ENCODE peak calls at places on chromosomes 16 and 17, in ten cellular contexts. One of them, this sample, is unnamed.

GRCh38 chr17:41340934-41341861 is 9.4 kb downstream of the KRT33A start:
- DNase-seq in kidney: no peak
- DNase-seq in mucosa of descending colon: no peak
- DNase-seq in fibroblast of pulmonary artery: no peak
- DNase-seq in AG04450: no peak
- DNase-seq in osteoblast: peak
- DNase-seq in thoracic aorta: no peak
- DNase-seq in psoas muscle: no peak
- DNase-seq in heart right ventricle: no peak
- DNase-seq in prostate gland: no peak
- DNase-seq in this sample: no peak

GRCh38 chr17:81523139-81524062 is 4.8 kb upstream of the FSCN2 start:
- DNase-seq in osteoblast: peak
- DNase-seq in AG04450: no peak
- DNase-seq in psoas muscle: peak
- DNase-seq in mucosa of descending colon: no peak
- DNase-seq in fibroblast of pulmonary artery: peak
- DNase-seq in kidney: peak
- DNase-seq in heart right ventricle: no peak
- DNase-seq in prostate gland: no peak
- DNase-seq in thoracic aorta: no peak
- DNase-seq in this sample: no peak

GRCh38 chr16:51050379-51050710 is 100.7 kb downstream of the SALL1 start:
- DNase-seq in AG04450: no peak
- DNase-seq in fibroblast of pulmonary artery: no peak
- DNase-seq in kidney: no peak
- DNase-seq in psoas muscle: no peak
- DNase-seq in heart right ventricle: no peak
- DNase-seq in mucosa of descending colon: no peak
- DNase-seq in prostate gland: no peak
- DNase-seq in osteoblast: no peak
- DNase-seq in thoracic aorta: no peak
- DNase-seq in this sample: no peak

GRCh38 chr16:86707171-86707570 is 128.8 kb downstream of the FOXL1 start:
- DNase-seq in AG04450: no peak
- DNase-seq in heart right ventricle: no peak
- DNase-seq in mucosa of descending colon: no peak
- DNase-seq in prostate gland: no peak
- DNase-seq in thoracic aorta: no peak
- DNase-seq in fibroblast of pulmonary artery: peak
- DNase-seq in kidney: no peak
- DNase-seq in osteoblast: no peak
- DNase-seq in psoas muscle: no peak
- DNase-seq in this sample: no peak

GRCh38 chr17:36768355-36768754 is 167.0 kb downstream of the MRM1 start:
- DNase-seq in AG04450: no peak
- DNase-seq in osteoblast: no peak
- DNase-seq in thoracic aorta: no peak
- DNase-seq in heart right ventricle: no peak
- DNase-seq in prostate gland: no peak
- DNase-seq in kidney: no peak
- DNase-seq in mucosa of descending colon: no peak
- DNase-seq in psoas muscle: no peak
- DNase-seq in fibroblast of pulmonary artery: no peak
- DNase-seq in this sample: no peak

GRCh38 chr16:29815032-29815721 is 775 bp upstream of the PAGR1 start:
- DNase-seq in prostate gland: no peak
- DNase-seq in fibroblast of pulmonary artery: no peak
- DNase-seq in thoracic aorta: no peak
- DNase-seq in mucosa of descending colon: peak
- DNase-seq in osteoblast: peak
- DNase-seq in AG04450: no peak
- DNase-seq in kidney: peak
- DNase-seq in heart right ventricle: peak
- DNase-seq in psoas muscle: peak
- DNase-seq in this sample: no peak

GRCh38 chr17:15408803-15409202 is 58.6 kb downstream of the CDRT4 start:
- DNase-seq in osteoblast: no peak
- DNase-seq in prostate gland: no peak
- DNase-seq in heart right ventricle: no peak
- DNase-seq in fibroblast of pulmonary artery: no peak
- DNase-seq in AG04450: no peak
- DNase-seq in thoracic aorta: no peak
- DNase-seq in kidney: no peak
- DNase-seq in mucosa of descending colon: no peak
- DNase-seq in psoas muscle: no peak
- DNase-seq in this sample: no peak

GRCh38 chr17:39774043-39774442 is 36.3 kb downstream of the GRB7 start:
- DNase-seq in thoracic aorta: no peak
- DNase-seq in prostate gland: no peak
- DNase-seq in osteoblast: no peak
- DNase-seq in fibroblast of pulmonary artery: no peak
- DNase-seq in heart right ventricle: no peak
- DNase-seq in psoas muscle: no peak
- DNase-seq in AG04450: no peak
- DNase-seq in kidney: no peak
- DNase-seq in mucosa of descending colon: no peak
- DNase-seq in this sample: no peak

GRCh38 chr16:1537138-1537577 is 3.7 kb downstream of the TMEM204 start:
- DNase-seq in thoracic aorta: no peak
- DNase-seq in fibroblast of pulmonary artery: no peak
- DNase-seq in prostate gland: no peak
- DNase-seq in AG04450: no peak
- DNase-seq in kidney: peak
- DNase-seq in osteoblast: peak
- DNase-seq in mucosa of descending colon: no peak
- DNase-seq in psoas muscle: no peak
- DNase-seq in heart right ventricle: no peak
- DNase-seq in this sample: no peak

GRCh38 chr17:64036198-64036922 is 15.9 kb upstream of the ICAM2 start:
- DNase-seq in heart right ventricle: no peak
- DNase-seq in fibroblast of pulmonary artery: no peak
- DNase-seq in thoracic aorta: no peak
- DNase-seq in osteoblast: no peak
- DNase-seq in mucosa of descending colon: no peak
- DNase-seq in AG04450: no peak
- DNase-seq in prostate gland: no peak
- DNase-seq in psoas muscle: no peak
- DNase-seq in kidney: no peak
- DNase-seq in this sample: no peak
- TF ChIP-seq CTCF in heart right ventricle: no peak
- TF ChIP-seq CTCF in fibroblast of pulmonary artery: no peak
- TF ChIP-seq CTCF in thoracic aorta: no peak
- TF ChIP-seq CTCF in osteoblast: peak
- TF ChIP-seq CTCF in mucosa of descending colon: no peak
- TF ChIP-seq CTCF in AG04450: no peak
- TF ChIP-seq CTCF in prostate gland: no peak
- TF ChIP-seq CTCF in psoas muscle: no peak
- TF ChIP-seq CTCF in kidney: no peak
- TF ChIP-seq CTCF in this sample: peak

GRCh38 chr17:50605434-50605833 is 29.2 kb upstream of the ABCC3 start:
- DNase-seq in prostate gland: no peak
- DNase-seq in osteoblast: no peak
- DNase-seq in AG04450: no peak
- DNase-seq in thoracic aorta: no peak
- DNase-seq in fibroblast of pulmonary artery: peak
- DNase-seq in kidney: no peak
- DNase-seq in psoas muscle: no peak
- DNase-seq in mucosa of descending colon: no peak
- DNase-seq in heart right ventricle: no peak
- DNase-seq in this sample: no peak

GRCh38 chr17:50603340-50603739 is 31.3 kb upstream of the ABCC3 start:
- DNase-seq in osteoblast: no peak
- DNase-seq in prostate gland: no peak
- DNase-seq in fibroblast of pulmonary artery: no peak
- DNase-seq in heart right ventricle: no peak
- DNase-seq in psoas muscle: no peak
- DNase-seq in AG04450: no peak
- DNase-seq in kidney: no peak
- DNase-seq in mucosa of descending colon: no peak
- DNase-seq in thoracic aorta: no peak
- DNase-seq in this sample: no peak

GRCh38 chr17:50602514-50603235 is 32.0 kb upstream of the ABCC3 start:
- DNase-seq in psoas muscle: no peak
- DNase-seq in osteoblast: no peak
- DNase-seq in mucosa of descending colon: no peak
- DNase-seq in kidney: no peak
- DNase-seq in heart right ventricle: no peak
- DNase-seq in AG04450: no peak
- DNase-seq in prostate gland: no peak
- DNase-seq in fibroblast of pulmonary artery: no peak
- DNase-seq in thoracic aorta: no peak
- DNase-seq in this sample: no peak

GRCh38 chr17:50601789-50602375 is 32.8 kb upstream of the ABCC3 start:
- DNase-seq in fibroblast of pulmonary artery: no peak
- DNase-seq in prostate gland: no peak
- DNase-seq in heart right ventricle: no peak
- DNase-seq in mucosa of descending colon: no peak
- DNase-seq in thoracic aorta: no peak
- DNase-seq in osteoblast: no peak
- DNase-seq in AG04450: no peak
- DNase-seq in kidney: no peak
- DNase-seq in psoas muscle: no peak
- DNase-seq in this sample: no peak

GRCh38 chr17:50604470-50604869 is 30.2 kb upstream of the ABCC3 start:
- DNase-seq in fibroblast of pulmonary artery: peak
- DNase-seq in thoracic aorta: no peak
- DNase-seq in osteoblast: peak
- DNase-seq in psoas muscle: peak
- DNase-seq in AG04450: no peak
- DNase-seq in heart right ventricle: peak
- DNase-seq in kidney: peak
- DNase-seq in mucosa of descending colon: peak
- DNase-seq in prostate gland: peak
- DNase-seq in this sample: peak
- H3K4me3 ChIP-seq in fibroblast of pulmonary artery: no peak
- H3K4me3 ChIP-seq in thoracic aorta: peak
- H3K4me3 ChIP-seq in osteoblast: no peak
- H3K4me3 ChIP-seq in psoas muscle: no peak
- H3K4me3 ChIP-seq in AG04450: no peak
- H3K4me3 ChIP-seq in heart right ventricle: peak
- H3K4me3 ChIP-seq in kidney: no peak
- H3K4me3 ChIP-seq in mucosa of descending colon: no peak
- H3K4me3 ChIP-seq in prostate gland: no peak
- H3K4me3 ChIP-seq in this sample: no peak

GRCh38 chr16:52709286-52709685 is 162.3 kb upstream of the TOX3 start:
- DNase-seq in osteoblast: no peak
- DNase-seq in mucosa of descending colon: no peak
- DNase-seq in thoracic aorta: no peak
- DNase-seq in AG04450: no peak
- DNase-seq in prostate gland: no peak
- DNase-seq in heart right ventricle: no peak
- DNase-seq in fibroblast of pulmonary artery: no peak
- DNase-seq in kidney: no peak
- DNase-seq in psoas muscle: no peak
- DNase-seq in this sample: no peak
- TF ChIP-seq CTCF in osteoblast: no peak
- TF ChIP-seq CTCF in mucosa of descending colon: no peak
- TF ChIP-seq CTCF in thoracic aorta: no peak
- TF ChIP-seq CTCF in AG04450: no peak
- TF ChIP-seq CTCF in prostate gland: no peak
- TF ChIP-seq CTCF in heart right ventricle: no peak
- TF ChIP-seq CTCF in fibroblast of pulmonary artery: no peak
- TF ChIP-seq CTCF in kidney: no peak
- TF ChIP-seq CTCF in psoas muscle: no peak
- TF ChIP-seq CTCF in this sample: no peak

GRCh38 chr16:69276143-69277115 is 34.7 kb upstream of the VPS4A start:
- DNase-seq in mucosa of descending colon: no peak
- DNase-seq in heart right ventricle: peak
- DNase-seq in osteoblast: peak
- DNase-seq in kidney: no peak
- DNase-seq in thoracic aorta: peak
- DNase-seq in fibroblast of pulmonary artery: peak
- DNase-seq in prostate gland: no peak
- DNase-seq in AG04450: peak
- DNase-seq in psoas muscle: peak
- DNase-seq in this sample: peak
- H3K4me3 ChIP-seq in mucosa of descending colon: no peak
- H3K4me3 ChIP-seq in heart right ventricle: no peak
- H3K4me3 ChIP-seq in osteoblast: peak
- H3K4me3 ChIP-seq in kidney: no peak
- H3K4me3 ChIP-seq in thoracic aorta: peak
- H3K4me3 ChIP-seq in fibroblast of pulmonary artery: peak
- H3K4me3 ChIP-seq in prostate gland: no peak
- H3K4me3 ChIP-seq in AG04450: peak
- H3K4me3 ChIP-seq in psoas muscle: no peak
- H3K4me3 ChIP-seq in this sample: no peak

DNA sequence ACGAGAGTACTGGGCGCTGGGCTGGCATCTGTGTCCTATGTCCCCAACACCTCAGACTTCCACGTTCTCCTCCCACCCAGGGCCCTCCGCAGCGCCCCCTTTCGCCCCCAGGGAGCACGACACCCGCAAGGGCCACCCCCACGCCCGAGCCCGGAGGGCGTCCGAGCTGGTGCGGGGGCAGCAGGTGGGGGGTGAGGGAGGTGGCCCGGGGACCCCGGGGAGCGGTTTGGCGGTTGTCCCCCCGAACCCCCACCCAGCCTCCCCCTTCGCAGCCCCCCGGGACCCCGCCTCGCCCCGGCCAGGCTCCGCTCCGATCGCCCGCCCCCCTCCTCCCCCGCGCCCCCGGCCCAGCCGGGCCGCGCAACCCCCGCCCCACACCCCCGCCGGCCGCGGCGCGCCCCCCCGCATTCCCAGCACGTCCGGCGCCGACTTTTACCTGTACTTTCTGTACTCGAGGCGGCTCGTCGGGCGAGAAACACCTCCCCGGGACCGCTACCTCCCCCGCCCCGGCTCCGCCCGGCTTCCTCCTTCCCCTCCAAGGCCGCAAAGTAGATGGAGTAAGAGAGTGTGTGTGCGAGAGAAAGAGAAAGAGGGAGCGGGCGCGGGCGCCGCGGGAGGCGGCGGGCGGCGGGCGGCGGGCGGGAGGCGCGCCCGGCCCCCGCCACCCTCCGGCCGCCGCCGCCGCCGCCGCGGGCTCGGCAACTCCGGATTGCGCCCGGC is 897 bp downstream of the CDYL2 start:
- DNase-seq in thoracic aorta: no peak
- DNase-seq in prostate gland: peak
- DNase-seq in mucosa of descending colon: peak
- DNase-seq in AG04450: no peak
- DNase-seq in osteoblast: peak
- DNase-seq in heart right ventricle: no peak
- DNase-seq in psoas muscle: peak
- DNase-seq in fibroblast of pulmonary artery: peak
- DNase-seq in kidney: peak
- DNase-seq in this sample: no peak
- TF ChIP-seq CTCF in thoracic aorta: peak
- TF ChIP-seq CTCF in prostate gland: peak
- TF ChIP-seq CTCF in mucosa of descending colon: peak
- TF ChIP-seq CTCF in AG04450: peak
- TF ChIP-seq CTCF in osteoblast: peak
- TF ChIP-seq CTCF in heart right ventricle: peak
- TF ChIP-seq CTCF in psoas muscle: no peak
- TF ChIP-seq CTCF in fibroblast of pulmonary artery: peak
- TF ChIP-seq CTCF in kidney: peak
- TF ChIP-seq CTCF in this sample: peak

GRCh38 chr17:80308672-80309517 is 48.2 kb downstream of the RNF213 start:
- DNase-seq in thoracic aorta: no peak
- DNase-seq in psoas muscle: no peak
- DNase-seq in mucosa of descending colon: no peak
- DNase-seq in prostate gland: no peak
- DNase-seq in kidney: no peak
- DNase-seq in osteoblast: no peak
- DNase-seq in fibroblast of pulmonary artery: no peak
- DNase-seq in heart right ventricle: no peak
- DNase-seq in AG04450: no peak
- DNase-seq in this sample: no peak
- H3K4me3 ChIP-seq in thoracic aorta: no peak
- H3K4me3 ChIP-seq in psoas muscle: no peak
- H3K4me3 ChIP-seq in mucosa of descending colon: no peak
- H3K4me3 ChIP-seq in prostate gland: no peak
- H3K4me3 ChIP-seq in kidney: no peak
- H3K4me3 ChIP-seq in osteoblast: no peak
- H3K4me3 ChIP-seq in fibroblast of pulmonary artery: no peak
- H3K4me3 ChIP-seq in heart right ventricle: no peak
- H3K4me3 ChIP-seq in AG04450: no peak
- H3K4me3 ChIP-seq in this sample: no peak